ENCODE peak calls at places on chromosomes 16 and 17, in four cellular contexts. One of them, this sample, is unnamed.
A peak's percentile ranks its signal among the peaks of the same experiment; 100 is the strongest.

GRCh38 chr17:45425125-45425983 is 7.3 kb downstream of the ARHGAP27 start:
- DNase-seq in GDM1: no peak
- DNase-seq in IMR-90: peak; percentile 74
- DNase-seq in lower leg skin: no peak
- DNase-seq in this sample: no peak

GRCh38 chr16:86834451-86835035 is 256.2 kb downstream of the FOXL1 start:
- DNase-seq in GDM1: no peak
- DNase-seq in IMR-90: peak; percentile 88
- DNase-seq in lower leg skin: no peak
- DNase-seq in this sample: no peak

GRCh38 chr17:17058304-17058703 is 16.0 kb downstream of the MPRIP start:
- DNase-seq in GDM1: no peak
- DNase-seq in IMR-90: no peak
- DNase-seq in lower leg skin: peak; percentile 69
- DNase-seq in this sample: no peak

GRCh38 chr16:19098173-19098572 is 15.6 kb upstream of the ITPRIPL2 start:
- DNase-seq in GDM1: no peak
- DNase-seq in IMR-90: no peak
- DNase-seq in lower leg skin: peak; percentile 5
- DNase-seq in this sample: no peak

GRCh38 chr17:78357177-78357586 is 2.7 kb downstream of the SOCS3 start:
- DNase-seq in GDM1: no peak
- DNase-seq in IMR-90: peak; percentile 80
- DNase-seq in lower leg skin: no peak
- DNase-seq in this sample: no peak

GRCh38 chr17:41490022-41490421 is 312 bp upstream of the KRT36 start:
- DNase-seq in GDM1: no peak
- DNase-seq in IMR-90: no peak
- DNase-seq in lower leg skin: no peak
- DNase-seq in this sample: no peak

GRCh38 chr17:81685108-81685507 is 1.3 kb downstream of the HGS start:
- DNase-seq in GDM1: no peak
- DNase-seq in IMR-90: peak; percentile 87
- DNase-seq in lower leg skin: no peak
- DNase-seq in this sample: no peak

GRCh38 chr16:65414284-65414984 is 292.6 kb upstream of the CDH11 start:
- DNase-seq in GDM1: no peak
- DNase-seq in IMR-90: peak; percentile 87
- DNase-seq in lower leg skin: no peak
- DNase-seq in this sample: no peak

GRCh38 chr17:62597920-62598319 is 29.6 kb upstream of the MRC2 start:
- DNase-seq in GDM1: no peak
- DNase-seq in IMR-90: no peak
- DNase-seq in lower leg skin: no peak
- DNase-seq in this sample: no peak

GRCh38 chr17:3762922-3763776 is 37.8 kb downstream of the ITGAE start:
- DNase-seq in GDM1: no peak
- DNase-seq in IMR-90: no peak
- DNase-seq in lower leg skin: no peak
- DNase-seq in this sample: no peak

GRCh38 chr17:37744633-37744927 is 279 bp downstream of the HNF1B start:
- DNase-seq in GDM1: no peak
- DNase-seq in IMR-90: no peak
- DNase-seq in lower leg skin: no peak
- DNase-seq in this sample: no peak

GRCh38 chr17:8151641-8152111 is 528 bp downstream of the PER1 start:
- DNase-seq in GDM1: no peak
- DNase-seq in IMR-90: peak; percentile 67
- DNase-seq in lower leg skin: peak; percentile 98
- DNase-seq in this sample: peak; percentile 84

GRCh38 chr17:47994714-47995113 is 23.8 kb downstream of the CDK5RAP3 start:
- DNase-seq in GDM1: no peak
- DNase-seq in IMR-90: no peak
- DNase-seq in lower leg skin: no peak
- DNase-seq in this sample: no peak

GRCh38 chr16:88535181-88535856 is 34.9 kb upstream of the ZC3H18 start:
- DNase-seq in GDM1: no peak
- DNase-seq in IMR-90: no peak
- DNase-seq in lower leg skin: no peak
- DNase-seq in this sample: no peak